ENCODE peak calls at places on chromosome 18, in five cellular contexts. M, W, L, Q and H are unnamed samples.
A peak's percentile ranks its signal among the peaks of the same experiment; 100 is the strongest.

GRCh38 chr18:2746274-2746673 is 90.7 kb downstream of the SMCHD1 start:
- DNase-seq in M (no peak), W (no peak), L (no peak), Q (no peak), H (no peak)

GRCh38 chr18:77055429-77056310 is 76.9 kb downstream of the MBP start:
- DNase-seq in M (no peak), W (peak; percentile 43), L (no peak), Q (peak; percentile 34), H (peak; percentile 81)

GRCh38 chr18:37612519-37612918 is 46.9 kb upstream of the CELF4 start:
- DNase-seq in M (no peak), W (no peak), L (no peak), Q (no peak), H (no peak)

GRCh38 chr18:23927821-23928746 is 86.5 kb upstream of the TTC39C start:
- DNase-seq in M (no peak), W (no peak), L (no peak), Q (no peak), H (no peak)

GRCh38 chr18:63917831-63918230 is 10.1 kb downstream of the SERPINB10 start:
- DNase-seq in M (no peak), W (no peak), L (no peak), Q (no peak), H (no peak)

GRCh38 chr18:39425172-39425571 is 1859.6 kb upstream of the CELF4 start:
- DNase-seq in M (no peak), W (no peak), L (no peak), Q (no peak), H (no peak)

GRCh38 chr18:69786427-69786826 is 161.2 kb downstream of the CD226 start:
- DNase-seq in M (no peak), W (no peak), L (no peak), Q (no peak), H (no peak)

GRCh38 chr18:58578835-58579560 is 49.9 kb downstream of the ALPK2 start:
- DNase-seq in M (no peak), W (no peak), L (peak; percentile 95), Q (no peak), H (no peak)

GRCh38 chr18:48680871-48681270 is 142.0 kb downstream of the CTIF start:
- DNase-seq in M (no peak), W (no peak), L (no peak), Q (peak; percentile 86), H (no peak)

GRCh38 chr18:52340466-52341378 is 725 bp downstream of the DCC start:
- DNase-seq in M (peak; percentile 77), W (no peak), L (no peak), Q (no peak), H (no peak)

GRCh38 chr18:48493856-48494255 is 45.0 kb upstream of the CTIF start:
- DNase-seq in M (no peak), W (no peak), L (peak; percentile 22), Q (no peak), H (no peak)

GRCh38 chr18:39232937-39233336 is 1667.3 kb upstream of the CELF4 start:
- DNase-seq in M (no peak), W (no peak), L (no peak), Q (no peak), H (no peak)

GRCh38 chr18:62324917-62325805 is at the start of gene TNFRSF11A:
- DNase-seq in M (no peak), W (peak; percentile 77), L (no peak), Q (peak; percentile 42), H (peak; percentile 34)

GRCh38 chr18:58221060-58221725 is 177.2 kb downstream of the NEDD4L start:
- DNase-seq in M (no peak), W (peak; percentile 84), L (peak; percentile 25), Q (no peak), H (peak; percentile 58)

GRCh38 chr18:49487711-49488310 is 777 bp upstream of the C18orf32 start:
- DNase-seq in M (no peak), W (no peak), L (no peak), Q (no peak), H (no peak)

GRCh38 chr18:8045160-8045885 is 478.2 kb downstream of the PTPRM start:
- DNase-seq in M (no peak), W (no peak), L (peak; percentile 3), Q (no peak), H (no peak)

GRCh38 chr18:30288662-30289414 is 753.7 kb downstream of the DSC3 start:
- DNase-seq in M (no peak), W (no peak), L (no peak), Q (no peak), H (no peak)

GRCh38 chr18:68897286-68897685 is 99.4 kb downstream of the CCDC102B start:
- DNase-seq in M (no peak), W (no peak), L (no peak), Q (no peak), H (no peak)

GRCh38 chr18:50791599-50792438 is 28.0 kb downstream of the MRO start:
- DNase-seq in M (no peak), W (no peak), L (no peak), Q (no peak), H (no peak)